ENCODE peak calls at places on chromosomes 4 and X, in seven cellular contexts. One of them, this sample, is unnamed.

GRCh38 chrX:31038585-31039326 is 33.1 kb downstream of the FTHL17 start:
- DNase-seq in astrocyte of the spinal cord: peak
- DNase-seq in activated T-cell treated with anti-CD3 and anti-CD28 coated beads for 1 hour: no peak
- DNase-seq in sigmoid colon: no peak
- DNase-seq in stomach: peak
- DNase-seq in non-pigmented ciliary epithelial cell: no peak
- DNase-seq in posterior cingulate gyrus: peak
- DNase-seq in this sample: no peak

GRCh38 chr4:38084984-38085383 is 124.8 kb downstream of the PTTG2 start:
- DNase-seq in astrocyte of the spinal cord: no peak
- DNase-seq in posterior cingulate gyrus: no peak
- DNase-seq in sigmoid colon: no peak
- DNase-seq in activated T-cell treated with anti-CD3 and anti-CD28 coated beads for 1 hour: no peak
- DNase-seq in stomach: no peak
- DNase-seq in non-pigmented ciliary epithelial cell: no peak
- DNase-seq in this sample: no peak

GRCh38 chrX:1239681-1240142 is 27.3 kb upstream of the CRLF2 start:
- DNase-seq in astrocyte of the spinal cord: no peak
- DNase-seq in activated T-cell treated with anti-CD3 and anti-CD28 coated beads for 1 hour: no peak
- DNase-seq in posterior cingulate gyrus: peak
- DNase-seq in non-pigmented ciliary epithelial cell: no peak
- DNase-seq in sigmoid colon: peak
- DNase-seq in stomach: peak
- DNase-seq in this sample: peak

GRCh38 chr4:6546681-6547447 is 28.1 kb upstream of the MAN2B2 start:
- DNase-seq in sigmoid colon: no peak
- DNase-seq in astrocyte of the spinal cord: peak
- DNase-seq in stomach: peak
- DNase-seq in posterior cingulate gyrus: peak
- DNase-seq in non-pigmented ciliary epithelial cell: no peak
- DNase-seq in activated T-cell treated with anti-CD3 and anti-CD28 coated beads for 1 hour: peak
- DNase-seq in this sample: peak

GRCh38 chrX:40933132-40934078 is 151.8 kb upstream of the USP9X start:
- DNase-seq in sigmoid colon: no peak
- DNase-seq in stomach: no peak
- DNase-seq in posterior cingulate gyrus: no peak
- DNase-seq in activated T-cell treated with anti-CD3 and anti-CD28 coated beads for 1 hour: peak
- DNase-seq in non-pigmented ciliary epithelial cell: no peak
- DNase-seq in astrocyte of the spinal cord: peak
- DNase-seq in this sample: no peak

GRCh38 chr4:47287735-47288134 is 175.8 kb downstream of the COMMD8 start:
- DNase-seq in sigmoid colon: no peak
- DNase-seq in activated T-cell treated with anti-CD3 and anti-CD28 coated beads for 1 hour: no peak
- DNase-seq in posterior cingulate gyrus: no peak
- DNase-seq in astrocyte of the spinal cord: peak
- DNase-seq in non-pigmented ciliary epithelial cell: peak
- DNase-seq in stomach: no peak
- DNase-seq in this sample: no peak

GRCh38 chr4:57426779-57427395 is 316.7 kb upstream of the IGFBP7 start:
- DNase-seq in astrocyte of the spinal cord: peak
- DNase-seq in activated T-cell treated with anti-CD3 and anti-CD28 coated beads for 1 hour: no peak
- DNase-seq in non-pigmented ciliary epithelial cell: peak
- DNase-seq in stomach: peak
- DNase-seq in posterior cingulate gyrus: peak
- DNase-seq in sigmoid colon: no peak
- DNase-seq in this sample: peak

GRCh38 chr4:94411296-94411695 is 40.4 kb upstream of the PDLIM5 start:
- DNase-seq in activated T-cell treated with anti-CD3 and anti-CD28 coated beads for 1 hour: no peak
- DNase-seq in sigmoid colon: no peak
- DNase-seq in astrocyte of the spinal cord: no peak
- DNase-seq in stomach: no peak
- DNase-seq in non-pigmented ciliary epithelial cell: no peak
- DNase-seq in posterior cingulate gyrus: no peak
- DNase-seq in this sample: no peak

GRCh38 chr4:32560306-32560705 is 1840.1 kb downstream of the PCDH7 start:
- DNase-seq in non-pigmented ciliary epithelial cell: peak
- DNase-seq in astrocyte of the spinal cord: peak
- DNase-seq in activated T-cell treated with anti-CD3 and anti-CD28 coated beads for 1 hour: no peak
- DNase-seq in stomach: no peak
- DNase-seq in posterior cingulate gyrus: no peak
- DNase-seq in sigmoid colon: no peak
- DNase-seq in this sample: no peak

GRCh38 chr4:144531841-144532240 is 114.1 kb upstream of the HHIP start:
- DNase-seq in activated T-cell treated with anti-CD3 and anti-CD28 coated beads for 1 hour: no peak
- DNase-seq in non-pigmented ciliary epithelial cell: no peak
- DNase-seq in stomach: no peak
- DNase-seq in sigmoid colon: no peak
- DNase-seq in astrocyte of the spinal cord: no peak
- DNase-seq in posterior cingulate gyrus: no peak
- DNase-seq in this sample: no peak

GRCh38 chr4:177907736-177908424 is 465.6 kb upstream of the AGA start:
- DNase-seq in sigmoid colon: no peak
- DNase-seq in posterior cingulate gyrus: no peak
- DNase-seq in non-pigmented ciliary epithelial cell: no peak
- DNase-seq in activated T-cell treated with anti-CD3 and anti-CD28 coated beads for 1 hour: no peak
- DNase-seq in astrocyte of the spinal cord: no peak
- DNase-seq in stomach: no peak
- DNase-seq in this sample: no peak

GRCh38 chr4:168743576-168743975 is 246.7 kb downstream of the PALLD start:
- DNase-seq in sigmoid colon: no peak
- DNase-seq in non-pigmented ciliary epithelial cell: no peak
- DNase-seq in stomach: no peak
- DNase-seq in posterior cingulate gyrus: no peak
- DNase-seq in astrocyte of the spinal cord: peak
- DNase-seq in activated T-cell treated with anti-CD3 and anti-CD28 coated beads for 1 hour: no peak
- DNase-seq in this sample: no peak

GRCh38 chr4:100362363-100362762 is 155.5 kb downstream of the EMCN start:
- DNase-seq in activated T-cell treated with anti-CD3 and anti-CD28 coated beads for 1 hour: no peak
- DNase-seq in stomach: no peak
- DNase-seq in non-pigmented ciliary epithelial cell: peak
- DNase-seq in sigmoid colon: no peak
- DNase-seq in astrocyte of the spinal cord: no peak
- DNase-seq in posterior cingulate gyrus: no peak
- DNase-seq in this sample: no peak

GRCh38 chrX:129318375-129318774 is 204.9 kb downstream of the SMARCA1 start:
- DNase-seq in non-pigmented ciliary epithelial cell: no peak
- DNase-seq in sigmoid colon: no peak
- DNase-seq in astrocyte of the spinal cord: peak
- DNase-seq in activated T-cell treated with anti-CD3 and anti-CD28 coated beads for 1 hour: no peak
- DNase-seq in posterior cingulate gyrus: no peak
- DNase-seq in stomach: no peak
- DNase-seq in this sample: no peak

GRCh38 chr4:79164961-79165610 is 160.8 kb downstream of the NAA11 start:
- DNase-seq in astrocyte of the spinal cord: no peak
- DNase-seq in non-pigmented ciliary epithelial cell: no peak
- DNase-seq in sigmoid colon: no peak
- DNase-seq in stomach: no peak
- DNase-seq in posterior cingulate gyrus: no peak
- DNase-seq in activated T-cell treated with anti-CD3 and anti-CD28 coated beads for 1 hour: no peak
- DNase-seq in this sample: no peak

GRCh38 chrX:39409246-39409917 is 608.1 kb downstream of the MID1IP1 start:
- DNase-seq in sigmoid colon: no peak
- DNase-seq in posterior cingulate gyrus: no peak
- DNase-seq in non-pigmented ciliary epithelial cell: no peak
- DNase-seq in astrocyte of the spinal cord: no peak
- DNase-seq in stomach: no peak
- DNase-seq in activated T-cell treated with anti-CD3 and anti-CD28 coated beads for 1 hour: no peak
- DNase-seq in this sample: no peak

GRCh38 chr4:64781737-64782326 is 372.6 kb upstream of the TECRL start:
- DNase-seq in sigmoid colon: no peak
- DNase-seq in non-pigmented ciliary epithelial cell: no peak
- DNase-seq in posterior cingulate gyrus: no peak
- DNase-seq in astrocyte of the spinal cord: peak
- DNase-seq in activated T-cell treated with anti-CD3 and anti-CD28 coated beads for 1 hour: no peak
- DNase-seq in stomach: no peak
- DNase-seq in this sample: no peak

GRCh38 chr4:158958489-158959270 is 144.2 kb upstream of the RAPGEF2 start:
- DNase-seq in posterior cingulate gyrus: no peak
- DNase-seq in activated T-cell treated with anti-CD3 and anti-CD28 coated beads for 1 hour: no peak
- DNase-seq in astrocyte of the spinal cord: no peak
- DNase-seq in non-pigmented ciliary epithelial cell: no peak
- DNase-seq in stomach: no peak
- DNase-seq in sigmoid colon: no peak
- DNase-seq in this sample: no peak

GRCh38 chr4:101288365-101289145 is 58.8 kb downstream of the PPP3CA start:
- DNase-seq in sigmoid colon: no peak
- DNase-seq in posterior cingulate gyrus: no peak
- DNase-seq in astrocyte of the spinal cord: no peak
- DNase-seq in stomach: no peak
- DNase-seq in activated T-cell treated with anti-CD3 and anti-CD28 coated beads for 1 hour: no peak
- DNase-seq in non-pigmented ciliary epithelial cell: no peak
- DNase-seq in this sample: no peak

GRCh38 chr4:40289366-40290188 is 45.6 kb upstream of the CHRNA9 start:
- DNase-seq in non-pigmented ciliary epithelial cell: no peak
- DNase-seq in astrocyte of the spinal cord: no peak
- DNase-seq in activated T-cell treated with anti-CD3 and anti-CD28 coated beads for 1 hour: no peak
- DNase-seq in sigmoid colon: peak
- DNase-seq in posterior cingulate gyrus: no peak
- DNase-seq in stomach: no peak
- DNase-seq in this sample: no peak

GRCh38 chr4:155679343-155679742 is 12.7 kb downstream of the GUCY1A1 start:
- DNase-seq in astrocyte of the spinal cord: no peak
- DNase-seq in non-pigmented ciliary epithelial cell: no peak
- DNase-seq in sigmoid colon: peak
- DNase-seq in activated T-cell treated with anti-CD3 and anti-CD28 coated beads for 1 hour: no peak
- DNase-seq in stomach: no peak
- DNase-seq in posterior cingulate gyrus: no peak
- DNase-seq in this sample: no peak

GRCh38 chr4:88033309-88033708 is 25.9 kb downstream of the PKD2 start:
- DNase-seq in non-pigmented ciliary epithelial cell: peak
- DNase-seq in activated T-cell treated with anti-CD3 and anti-CD28 coated beads for 1 hour: no peak
- DNase-seq in sigmoid colon: no peak
- DNase-seq in posterior cingulate gyrus: no peak
- DNase-seq in stomach: peak
- DNase-seq in astrocyte of the spinal cord: peak
- DNase-seq in this sample: no peak

GRCh38 chr4:7976025-7976424 is 36.4 kb upstream of the AFAP1 start:
- DNase-seq in astrocyte of the spinal cord: no peak
- DNase-seq in posterior cingulate gyrus: no peak
- DNase-seq in sigmoid colon: no peak
- DNase-seq in stomach: no peak
- DNase-seq in activated T-cell treated with anti-CD3 and anti-CD28 coated beads for 1 hour: no peak
- DNase-seq in non-pigmented ciliary epithelial cell: no peak
- DNase-seq in this sample: no peak

GRCh38 chr4:101277661-101278060 is 69.7 kb downstream of the PPP3CA start:
- DNase-seq in sigmoid colon: no peak
- DNase-seq in non-pigmented ciliary epithelial cell: peak
- DNase-seq in astrocyte of the spinal cord: peak
- DNase-seq in posterior cingulate gyrus: no peak
- DNase-seq in activated T-cell treated with anti-CD3 and anti-CD28 coated beads for 1 hour: no peak
- DNase-seq in stomach: no peak
- DNase-seq in this sample: no peak

GRCh38 chr4:186227221-186227620 is at the start of gene KLKB1:
- DNase-seq in non-pigmented ciliary epithelial cell: no peak
- DNase-seq in astrocyte of the spinal cord: peak
- DNase-seq in stomach: no peak
- DNase-seq in posterior cingulate gyrus: no peak
- DNase-seq in sigmoid colon: no peak
- DNase-seq in activated T-cell treated with anti-CD3 and anti-CD28 coated beads for 1 hour: no peak
- DNase-seq in this sample: no peak

GRCh38 chr4:2819244-2820215 is 24.1 kb upstream of the ADD1 start:
- DNase-seq in stomach: no peak
- DNase-seq in activated T-cell treated with anti-CD3 and anti-CD28 coated beads for 1 hour: no peak
- DNase-seq in astrocyte of the spinal cord: no peak
- DNase-seq in posterior cingulate gyrus: no peak
- DNase-seq in sigmoid colon: no peak
- DNase-seq in non-pigmented ciliary epithelial cell: no peak
- DNase-seq in this sample: no peak

GRCh38 chr4:137531951-137532868 is at the start of gene PCDH18:
- DNase-seq in non-pigmented ciliary epithelial cell: peak
- DNase-seq in posterior cingulate gyrus: peak
- DNase-seq in sigmoid colon: peak
- DNase-seq in activated T-cell treated with anti-CD3 and anti-CD28 coated beads for 1 hour: no peak
- DNase-seq in stomach: peak
- DNase-seq in astrocyte of the spinal cord: peak
- DNase-seq in this sample: peak

GRCh38 chr4:149690726-149691125 is 124.9 kb downstream of the IQCM start:
- DNase-seq in astrocyte of the spinal cord: no peak
- DNase-seq in posterior cingulate gyrus: no peak
- DNase-seq in non-pigmented ciliary epithelial cell: no peak
- DNase-seq in stomach: no peak
- DNase-seq in activated T-cell treated with anti-CD3 and anti-CD28 coated beads for 1 hour: no peak
- DNase-seq in sigmoid colon: no peak
- DNase-seq in this sample: no peak

GRCh38 chrX:102863735-102864134 is 73.3 kb upstream of the RAB40AL start:
- DNase-seq in posterior cingulate gyrus: peak
- DNase-seq in stomach: peak
- DNase-seq in sigmoid colon: peak
- DNase-seq in astrocyte of the spinal cord: peak
- DNase-seq in activated T-cell treated with anti-CD3 and anti-CD28 coated beads for 1 hour: peak
- DNase-seq in non-pigmented ciliary epithelial cell: peak
- DNase-seq in this sample: peak

GRCh38 chr4:159013692-159014091 is 89.2 kb upstream of the RAPGEF2 start:
- DNase-seq in sigmoid colon: no peak
- DNase-seq in stomach: no peak
- DNase-seq in astrocyte of the spinal cord: no peak
- DNase-seq in posterior cingulate gyrus: no peak
- DNase-seq in non-pigmented ciliary epithelial cell: no peak
- DNase-seq in activated T-cell treated with anti-CD3 and anti-CD28 coated beads for 1 hour: no peak
- DNase-seq in this sample: no peak

GRCh38 chrX:38358274-38358673 is 5.9 kb downstream of the OTC start:
- DNase-seq in sigmoid colon: no peak
- DNase-seq in stomach: no peak
- DNase-seq in activated T-cell treated with anti-CD3 and anti-CD28 coated beads for 1 hour: no peak
- DNase-seq in non-pigmented ciliary epithelial cell: no peak
- DNase-seq in astrocyte of the spinal cord: no peak
- DNase-seq in posterior cingulate gyrus: no peak
- DNase-seq in this sample: no peak

GRCh38 chr4:26326791-26327190 is 6.0 kb downstream of the RBPJ start:
- DNase-seq in astrocyte of the spinal cord: peak
- DNase-seq in posterior cingulate gyrus: no peak
- DNase-seq in non-pigmented ciliary epithelial cell: peak
- DNase-seq in stomach: no peak
- DNase-seq in activated T-cell treated with anti-CD3 and anti-CD28 coated beads for 1 hour: no peak
- DNase-seq in sigmoid colon: no peak
- DNase-seq in this sample: no peak

GRCh38 chr4:89284828-89285227 is 22.8 kb downstream of the GPRIN3 start:
- DNase-seq in non-pigmented ciliary epithelial cell: no peak
- DNase-seq in sigmoid colon: no peak
- DNase-seq in activated T-cell treated with anti-CD3 and anti-CD28 coated beads for 1 hour: no peak
- DNase-seq in posterior cingulate gyrus: no peak
- DNase-seq in astrocyte of the spinal cord: no peak
- DNase-seq in stomach: no peak
- DNase-seq in this sample: no peak

GRCh38 chrX:6226646-6227444 is 1.8 kb downstream of the NLGN4X start:
- DNase-seq in sigmoid colon: no peak
- DNase-seq in non-pigmented ciliary epithelial cell: no peak
- DNase-seq in stomach: no peak
- DNase-seq in activated T-cell treated with anti-CD3 and anti-CD28 coated beads for 1 hour: no peak
- DNase-seq in posterior cingulate gyrus: peak
- DNase-seq in astrocyte of the spinal cord: no peak
- DNase-seq in this sample: peak

GRCh38 chr4:1508161-1509160 is 102.2 kb upstream of the NKX1-1 start:
- DNase-seq in sigmoid colon: no peak
- DNase-seq in non-pigmented ciliary epithelial cell: no peak
- DNase-seq in posterior cingulate gyrus: peak
- DNase-seq in astrocyte of the spinal cord: no peak
- DNase-seq in stomach: no peak
- DNase-seq in activated T-cell treated with anti-CD3 and anti-CD28 coated beads for 1 hour: no peak
- DNase-seq in this sample: no peak

GRCh38 chr4:118361192-118361591 is 8.4 kb upstream of the PRSS12 start:
- DNase-seq in activated T-cell treated with anti-CD3 and anti-CD28 coated beads for 1 hour: no peak
- DNase-seq in stomach: no peak
- DNase-seq in non-pigmented ciliary epithelial cell: no peak
- DNase-seq in astrocyte of the spinal cord: no peak
- DNase-seq in sigmoid colon: no peak
- DNase-seq in posterior cingulate gyrus: no peak
- DNase-seq in this sample: no peak

GRCh38 chr4:158861766-158862165 is 92.9 kb downstream of the FNIP2 start:
- DNase-seq in posterior cingulate gyrus: no peak
- DNase-seq in activated T-cell treated with anti-CD3 and anti-CD28 coated beads for 1 hour: no peak
- DNase-seq in stomach: no peak
- DNase-seq in sigmoid colon: no peak
- DNase-seq in non-pigmented ciliary epithelial cell: no peak
- DNase-seq in astrocyte of the spinal cord: no peak
- DNase-seq in this sample: no peak